ENCODE peak calls at places on chromosome 17, in eight cellular contexts. D is fibroblast of mammary gland; P is NCI-H446; M is cardiac muscle cell; E is GM23248; B is activated CD4-positive, alpha-beta T cell treated with anti-CD3 and anti-CD28 coated beads for 24 hours; I is stimulated activated CD8-positive, alpha-beta memory T cell treated with anti-CD3 and anti-CD28 coated beads, Interleukin-15, amount 100 ng/mL, for 4 hours; Q is EL. A is an unnamed sample.

GRCh38 chr17:81794509-81794908 is 9.4 kb upstream of the GCGR start:
- DNase-seq in D (no peak), P (no peak), M (peak), E (no peak), B (no peak), I (no peak), Q (no peak), A (no peak)

GRCh38 chr17:40883960-40884359 is 1.1 kb downstream of the KRT20 start:
- DNase-seq in D (no peak), P (no peak), M (no peak), E (no peak), B (no peak), I (no peak), Q (no peak), A (no peak)

GRCh38 chr17:31489295-31490018 is 98.0 kb downstream of the RAB11FIP4 start:
- DNase-seq in D (no peak), P (no peak), M (no peak), E (no peak), B (no peak), I (no peak), Q (no peak), A (no peak)

GRCh38 chr17:35088647-35088910 is 25.1 kb upstream of the RFFL start:
- DNase-seq in D (no peak), P (no peak), M (no peak), E (no peak), B (no peak), I (no peak), Q (no peak), A (no peak)

GRCh38 chr17:83173997-83174858 is 94.8 kb downstream of the METRNL start:
- DNase-seq in D (peak), P (no peak), M (peak), E (peak), B (no peak), I (no peak), Q (no peak), A (no peak)

GRCh38 chr17:81207610-81208581 is 14.9 kb downstream of the CEP131 start:
- DNase-seq in D (no peak), P (no peak), M (no peak), E (peak), B (no peak), I (no peak), Q (no peak), A (no peak)

GRCh38 chr17:43945074-43945824 is 3.0 kb upstream of the PPY start:
- DNase-seq in D (peak), P (no peak), M (no peak), E (peak), B (no peak), I (no peak), Q (peak), A (no peak)

GRCh38 chr17:63442549-63443035 is 3.5 kb downstream of the CYB561 start:
- DNase-seq in D (no peak), P (no peak), M (peak), E (no peak), B (no peak), I (no peak), Q (no peak), A (no peak)

GRCh38 chr17:22310717-22311686 is 618.7 kb downstream of the KCNJ18 start:
- DNase-seq in D (no peak), P (no peak), M (no peak), E (no peak), B (no peak), I (no peak), Q (no peak), A (no peak)

GRCh38 chr17:71842991-71843390 is 277.8 kb upstream of the SOX9 start:
- DNase-seq in D (no peak), P (no peak), M (no peak), E (no peak), B (no peak), I (no peak), Q (no peak), A (no peak)

GRCh38 chr17:33628500-33629336 is 335.6 kb upstream of the ASIC2 start:
- DNase-seq in D (no peak), P (no peak), M (no peak), E (no peak), B (no peak), I (no peak), Q (no peak), A (no peak)

GRCh38 chr17:79338589-79338988 is 264.0 kb downstream of the ENGASE start:
- DNase-seq in D (peak), P (no peak), M (no peak), E (peak), B (no peak), I (no peak), Q (peak), A (no peak)

GRCh38 chr17:9240659-9241370 is 219.5 kb downstream of the NTN1 start:
- DNase-seq in D (peak), P (no peak), M (peak), E (peak), B (no peak), I (no peak), Q (peak), A (peak)

GRCh38 chr17:62801553-62801952 is 6.6 kb downstream of the MARCHF10 start:
- DNase-seq in D (no peak), P (no peak), M (no peak), E (no peak), B (no peak), I (no peak), Q (no peak), A (no peak)

GRCh38 chr17:17516941-17517720 is 20.9 kb upstream of the RASD1 start:
- DNase-seq in D (no peak), P (no peak), M (no peak), E (no peak), B (no peak), I (no peak), Q (no peak), A (no peak)

GRCh38 chr17:8103549-8103948 is 14.8 kb downstream of the ALOXE3 start:
- DNase-seq in D (peak), P (no peak), M (no peak), E (peak), B (no peak), I (no peak), Q (no peak), A (no peak)

GRCh38 chr17:72097144-72097543 is 23.7 kb upstream of the SOX9 start:
- DNase-seq in D (no peak), P (no peak), M (no peak), E (peak), B (no peak), I (no peak), Q (no peak), A (no peak)

GRCh38 chr17:33012522-33013033 is 20.9 kb downstream of the SPACA3 start:
- DNase-seq in D (peak), P (no peak), M (no peak), E (peak), B (no peak), I (no peak), Q (peak), A (no peak)

GRCh38 chr17:82436601-82437324 is 13.8 kb downstream of the CYBC1 start:
- DNase-seq in D (no peak), P (no peak), M (no peak), E (no peak), B (no peak), I (no peak), Q (no peak), A (no peak)

GRCh38 chr17:82600731-82601446 is 47.4 kb downstream of the WDR45B start:
- DNase-seq in D (no peak), P (no peak), M (no peak), E (no peak), B (no peak), I (no peak), Q (no peak), A (no peak)

GRCh38 chr17:62857526-62857925 is 49.4 kb upstream of the MARCHF10 start:
- DNase-seq in D (no peak), P (no peak), M (no peak), E (no peak), B (no peak), I (no peak), Q (no peak), A (no peak)

GRCh38 chr17:29710891-29711418 is 88.2 kb upstream of the CORO6 start:
- DNase-seq in D (peak), P (no peak), M (no peak), E (peak), B (no peak), I (no peak), Q (peak), A (no peak)

GRCh38 chr17:2085648-2085949 is 30.7 kb downstream of the HIC1 start:
- DNase-seq in D (peak), P (no peak), M (no peak), E (peak), B (no peak), I (no peak), Q (peak), A (no peak)

GRCh38 chr17:40648326-40648968 is 829 bp upstream of the SMARCE1 start:
- DNase-seq in D (peak), P (peak), M (no peak), E (peak), B (no peak), I (no peak), Q (no peak), A (no peak)

GRCh38 chr17:10105513-10106001 is 92.8 kb downstream of the GAS7 start:
- DNase-seq in D (peak), P (no peak), M (peak), E (peak), B (no peak), I (no peak), Q (no peak), A (no peak)

GRCh38 chr17:72117748-72118587 is 2.9 kb upstream of the SOX9 start:
- DNase-seq in D (no peak), P (no peak), M (no peak), E (peak), B (no peak), I (no peak), Q (peak), A (no peak)

GRCh38 chr17:77696151-77696719 is 262.3 kb upstream of the TNRC6C start:
- DNase-seq in D (no peak), P (no peak), M (peak), E (no peak), B (no peak), I (no peak), Q (no peak), A (no peak)

GRCh38 chr17:77867976-77868713 is 90.4 kb upstream of the TNRC6C start:
- DNase-seq in D (no peak), P (no peak), M (no peak), E (no peak), B (no peak), I (no peak), Q (no peak), A (no peak)

GRCh38 chr17:61570118-61570517 is 20.9 kb downstream of the NACA2 start:
- DNase-seq in D (peak), P (no peak), M (no peak), E (no peak), B (no peak), I (no peak), Q (peak), A (no peak)

GRCh38 chr17:36591434-36592315 is at the start of gene DHRS11:
- DNase-seq in D (peak), P (peak), M (peak), E (peak), B (peak), I (peak), Q (peak), A (peak)

GRCh38 chr17:41571561-41572434 is at the start of gene KRT9:
- DNase-seq in D (no peak), P (no peak), M (no peak), E (no peak), B (no peak), I (no peak), Q (no peak), A (no peak)

GRCh38 chr17:78105551-78105950 is 23.0 kb downstream of the TMC6 start:
- DNase-seq in D (no peak), P (no peak), M (no peak), E (no peak), B (no peak), I (no peak), Q (no peak), A (no peak)

GRCh38 chr17:66980896-66981295 is 16.4 kb downstream of the CACNG4 start:
- DNase-seq in D (peak), P (no peak), M (no peak), E (no peak), B (no peak), I (no peak), Q (peak), A (no peak)

GRCh38 chr17:858941-859452 is 76.8 kb downstream of the MRM3 start:
- DNase-seq in D (no peak), P (no peak), M (no peak), E (peak), B (no peak), I (no peak), Q (no peak), A (no peak)

GRCh38 chr17:44850025-44850424 is 2.3 kb downstream of the HIGD1B start:
- DNase-seq in D (no peak), P (no peak), M (no peak), E (no peak), B (no peak), I (no peak), Q (no peak), A (no peak)

GRCh38 chr17:38732376-38733314 is 2.5 kb downstream of the CISD3 start:
- DNase-seq in D (no peak), P (peak), M (no peak), E (no peak), B (no peak), I (no peak), Q (no peak), A (no peak)

A was measured in thoracic aorta.